ENCODE peak calls at places on chromosomes 7 and 10, in four cellular contexts. W is B cell, N is upper lobe of right lung, R is cardiac fibroblast. S is an unnamed sample.

GRCh38 chr7:12386237-12386839 is 17.3 kb downstream of the VWDE start:
- DNase-seq in W (no peak), N (no peak), R (no peak), S (no peak)

GRCh38 chr10:3068201-3068967 is 1.0 kb downstream of the PFKP start:
- DNase-seq in W (peak), N (peak), R (peak), S (no peak)

GRCh38 chr10:33331020-33331557 is 3.4 kb downstream of the NRP1 start:
- DNase-seq in W (no peak), N (no peak), R (no peak), S (no peak)

GRCh38 chr7:155710530-155710929 is 66.1 kb downstream of the RBM33 start:
- DNase-seq in W (no peak), N (no peak), R (no peak), S (no peak)

GRCh38 chr10:27157150-27157549 is 2.0 kb downstream of the MASTL start:
- DNase-seq in W (no peak), N (no peak), R (peak), S (no peak)

GRCh38 chr7:155194531-155195140 is 103.0 kb upstream of the INSIG1 start:
- DNase-seq in W (no peak), N (no peak), R (no peak), S (no peak)

GRCh38 chr10:96834121-96834520 is 2.0 kb downstream of the LCOR start:
- DNase-seq in W (no peak), N (no peak), R (no peak), S (no peak)

GRCh38 chr7:107125475-107125874 is 43.3 kb upstream of the HBP1 start:
- DNase-seq in W (no peak), N (no peak), R (no peak), S (no peak)

DNA sequence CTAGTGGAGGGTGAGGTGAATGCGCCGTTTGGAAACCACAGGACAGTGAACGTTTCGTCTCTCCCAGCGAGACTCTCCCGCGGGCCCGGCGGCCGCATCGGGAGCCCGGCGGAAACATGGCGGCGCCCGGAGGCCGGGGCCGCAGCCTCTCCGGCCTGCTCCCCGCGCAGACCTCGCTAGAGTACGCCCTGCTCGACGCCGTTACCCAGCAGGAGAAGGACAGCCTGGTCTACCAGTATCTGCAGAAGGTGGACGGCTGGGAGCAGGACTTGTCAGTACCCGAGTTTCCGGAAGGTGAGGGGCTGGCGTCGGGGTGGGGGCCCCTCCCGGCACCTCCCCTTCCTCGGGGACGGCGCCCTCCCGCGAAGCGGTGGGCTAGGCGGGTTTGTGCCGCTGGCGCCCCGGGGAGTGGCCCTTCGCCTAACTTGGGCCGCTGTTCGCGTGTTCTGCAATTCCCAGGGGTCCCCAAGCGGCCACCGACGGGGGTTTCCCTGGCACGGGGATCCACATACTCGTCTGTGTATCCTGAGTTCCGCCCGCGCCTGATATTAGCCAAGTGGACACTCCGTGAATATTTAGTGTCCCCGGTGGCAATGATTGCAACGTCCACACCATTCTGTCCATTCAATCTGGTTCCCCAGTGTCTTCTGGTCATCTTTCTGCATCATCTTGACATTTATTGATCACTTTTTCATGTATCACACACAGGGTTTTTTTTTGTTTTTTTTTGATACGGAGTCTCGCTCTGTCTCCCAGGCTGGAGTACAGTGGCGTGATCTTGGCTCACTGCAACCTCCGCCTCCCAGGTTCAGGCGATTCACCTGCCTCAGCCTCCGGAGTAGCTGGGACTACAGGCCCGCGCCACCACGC is 531 bp downstream of the NHLRC2 start:
- DNase-seq in W (peak), N (peak), R (peak), S (no peak)
- TF ChIP-seq CTCF in W (no peak), N (peak), R (peak), S (peak)

GRCh38 chr10:8435186-8436055 is 380.9 kb downstream of the GATA3 start:
- DNase-seq in W (no peak), N (no peak), R (no peak), S (no peak)
- TF ChIP-seq CTCF in W (no peak), N (no peak), R (no peak), S (no peak)

GRCh38 chr10:59970396-59971368 is 64.3 kb upstream of the CCDC6 start:
- DNase-seq in W (peak), N (no peak), R (no peak), S (no peak)
- TF ChIP-seq CTCF in W (no peak), N (no peak), R (no peak), S (no peak)

DNA sequence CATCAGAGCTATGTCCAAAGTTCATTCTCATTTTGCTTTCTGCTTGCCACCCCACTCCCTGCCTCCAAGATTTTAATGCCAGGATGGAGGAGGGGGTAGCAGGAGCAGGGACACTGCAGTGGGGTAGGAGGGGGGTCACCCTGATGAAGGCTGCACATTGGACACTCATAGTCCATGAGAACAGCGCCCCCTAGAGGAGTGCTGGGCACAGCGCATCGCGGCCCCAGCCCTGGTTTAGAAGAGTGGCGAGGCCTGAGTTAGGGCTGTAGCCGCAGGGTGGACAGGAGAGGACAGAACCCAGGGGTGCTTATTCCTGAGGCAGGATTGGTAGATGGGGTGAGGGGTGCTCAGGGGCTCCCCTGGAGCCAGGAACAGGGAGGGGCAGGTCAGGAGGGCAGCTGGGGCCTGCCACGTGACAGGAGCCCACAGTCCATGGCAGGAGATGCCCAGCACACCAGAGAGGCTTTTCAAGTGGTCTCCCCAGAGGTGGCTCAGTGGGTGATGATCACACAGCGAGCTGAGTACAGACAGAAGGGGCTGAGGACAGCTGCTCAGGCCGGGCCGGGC is 71.4 kb downstream of the NEURL1 start:
- DNase-seq in W (no peak), N (no peak), R (no peak), S (no peak)
- TF ChIP-seq CTCF in W (peak), N (peak), R (peak), S (peak)